ENCODE peak calls at places on chromosomes 1 and 21, in eight cellular contexts. G is amygdala, C is T-helper 9 cell, S is tibial nerve, W is GM18507, A is SHP77, J is EH, E is HFFc6. K is an unnamed sample.

GRCh38 chr1:44688760-44689446 is 14.4 kb downstream of the ARMH1 start:
- DNase-seq in W (no peak), S (no peak), G (no peak), E (no peak), C (no peak), J (no peak), A (no peak), K (no peak)

GRCh38 chr1:160124709-160125478 is 9.3 kb downstream of the ATP1A2 start:
- DNase-seq in E (peak; percentile 82), S (no peak), W (no peak), J (peak; percentile 91), A (no peak), C (no peak), G (no peak), K (no peak)

GRCh38 chr1:9262587-9262986 is 28.0 kb downstream of the H6PD start:
- DNase-seq in G (no peak), C (no peak), J (no peak), W (no peak), A (no peak), E (no peak), S (no peak), K (no peak)

GRCh38 chr21:37742532-37742931 is 173.7 kb downstream of the KCNJ6 start:
- DNase-seq in A (no peak), S (no peak), E (peak; percentile 38), C (no peak), J (peak; percentile 85), G (no peak), W (no peak), K (no peak)

GRCh38 chr1:205355054-205355453 is 1.7 kb downstream of the KLHDC8A start:
- DNase-seq in W (no peak), E (no peak), C (no peak), S (no peak), G (no peak), A (no peak), J (peak; percentile 36), K (no peak)

GRCh38 chr21:36437745-36438128 is 42.2 kb downstream of the CLDN14 start:
- DNase-seq in C (no peak), G (no peak), A (no peak), J (peak; percentile 88), E (peak; percentile 69), W (no peak), S (no peak), K (no peak)

GRCh38 chr1:48214820-48215219 is 7.7 kb upstream of the SLC5A9 start:
- DNase-seq in E (no peak), J (no peak), W (no peak), A (no peak), G (no peak), C (no peak), S (no peak), K (no peak)

GRCh38 chr21:45766501-45766900 is 123.0 kb downstream of the PCBP3 start:
- DNase-seq in G (no peak), S (no peak), C (no peak), A (no peak), W (no peak), E (no peak), J (no peak), K (no peak)

GRCh38 chr1:94335950-94336349 is 82.2 kb upstream of the ABCD3 start:
- DNase-seq in G (peak; percentile 29), J (peak; percentile 91), S (peak; percentile 90), E (peak; percentile 90), A (peak; percentile 91), C (no peak), W (no peak), K (no peak)

GRCh38 chr21:46112731-46113215 is 14.9 kb downstream of the COL6A2 start:
- DNase-seq in C (no peak), J (no peak), A (no peak), W (no peak), G (no peak), E (no peak), S (no peak), K (no peak)

GRCh38 chr1:69737527-69738176 is 169.9 kb downstream of the LRRC7 start:
- DNase-seq in S (peak; percentile 45), G (no peak), W (no peak), E (peak; percentile 55), J (peak; percentile 67), A (peak; percentile 47), C (no peak), K (no peak)

GRCh38 chr21:34688715-34689114 is 19.9 kb downstream of the CLIC6 start:
- DNase-seq in C (no peak), G (no peak), W (no peak), J (no peak), E (no peak), A (no peak), S (no peak), K (no peak)

GRCh38 chr21:14864211-14865021 is 200.4 kb downstream of the NRIP1 start:
- DNase-seq in A (no peak), S (peak; percentile 77), E (peak; percentile 68), W (no peak), J (peak; percentile 79), G (peak; percentile 57), C (no peak), K (no peak)

GRCh38 chr21:41559658-41560599 is 52.0 kb upstream of the TMPRSS2 start:
- DNase-seq in A (no peak), C (no peak), W (no peak), S (no peak), E (no peak), J (peak; percentile 56), G (no peak), K (no peak)

GRCh38 chr21:46423546-46424061 is 35.1 kb upstream of the DIP2A start:
- DNase-seq in C (no peak), G (no peak), W (no peak), E (no peak), S (no peak), A (no peak), J (no peak), K (no peak)

GRCh38 chr1:160576430-160576829 is 2.9 kb downstream of the CD84 start:
- DNase-seq in C (no peak), E (no peak), J (no peak), G (no peak), A (no peak), S (no peak), W (no peak), K (no peak)

GRCh38 chr1:22749919-22750670 is 39.5 kb downstream of the EPHB2 start:
- DNase-seq in J (peak; percentile 98), S (peak; percentile 44), G (no peak), C (no peak), E (peak; percentile 90), W (no peak), A (no peak), K (no peak)

GRCh38 chr1:223326776-223327175 is 37.2 kb downstream of the SUSD4 start:
- DNase-seq in S (no peak), J (peak; percentile 28), W (no peak), E (no peak), A (no peak), G (no peak), C (no peak), K (no peak)

GRCh38 chr1:159869173-159869572 is 6.7 kb upstream of the VSIG8 start:
- DNase-seq in S (no peak), A (no peak), E (peak; percentile 68), J (peak; percentile 66), G (no peak), C (no peak), W (no peak), K (no peak)

GRCh38 chr21:15065381-15066230 is 806 bp upstream of the NRIP1 start:
- DNase-seq in G (peak; percentile 61), S (peak; percentile 87), C (peak; percentile 62), W (no peak), E (peak; percentile 85), J (peak; percentile 90), A (no peak), K (peak; percentile 74)

GRCh38 chr1:33388989-33389771 is 41.7 kb downstream of the PHC2 start:
- DNase-seq in S (no peak), C (no peak), A (no peak), E (peak; percentile 78), W (no peak), G (no peak), J (peak; percentile 95), K (no peak)

GRCh38 chr1:26277261-26277661 is 2.6 kb upstream of the SH3BGRL3 start:
- DNase-seq in W (no peak), A (no peak), C (no peak), E (no peak), G (no peak), S (no peak), J (no peak), K (no peak)

GRCh38 chr1:109796484-109797305 is 33.0 kb upstream of the EPS8L3 start:
- DNase-seq in C (no peak), J (peak; percentile 54), W (no peak), S (no peak), G (no peak), E (no peak), A (no peak), K (no peak)

GRCh38 chr1:240027059-240027462 is 64.6 kb upstream of the FMN2 start:
- DNase-seq in G (no peak), S (peak; percentile 9), A (peak; percentile 12), E (peak; percentile 64), J (peak; percentile 73), C (no peak), W (no peak), K (no peak)

GRCh38 chr1:66924756-66925557 is at the start of the genes DNAI4 and MIER1:
- DNase-seq in C (peak; percentile 95), S (peak; percentile 94), A (peak; percentile 96), J (peak; percentile 99), W (peak; percentile 99), G (peak; percentile 91), E (peak; percentile 98), K (peak; percentile 98)

GRCh38 chr1:5933050-5933449 is 59.2 kb downstream of the NPHP4 start:
- DNase-seq in J (no peak), A (no peak), W (no peak), S (no peak), E (no peak), C (no peak), G (no peak), K (no peak)

GRCh38 chr1:9294910-9295636 is 2.4 kb downstream of the SPSB1 start:
- DNase-seq in J (peak; percentile 76), A (no peak), W (no peak), G (no peak), E (peak; percentile 66), S (peak; percentile 49), C (no peak), K (peak; percentile 9)

GRCh38 chr21:33780631-33781030 is 135.0 kb downstream of the ATP5PO start:
- DNase-seq in S (no peak), A (no peak), G (no peak), J (peak; percentile 61), W (no peak), C (no peak), E (peak; percentile 11), K (no peak)

GRCh38 chr1:232951605-232952004 is 1.2 kb downstream of the NTPCR start:
- DNase-seq in E (no peak), A (no peak), J (no peak), S (no peak), G (no peak), W (no peak), C (no peak), K (no peak)